ENCODE peak calls at places on chromosomes 1 and 21, in eight cellular contexts. R is A549, T is body of pancreas, H is tibial nerve, G is iPS DF 6.9, X is pancreas, E is ovary, A is Peyer's patch. Q is an unnamed sample.
A peak's percentile ranks its signal among the peaks of the same experiment; 100 is the strongest.

GRCh38 chr1:11781298-11781697 is 19.3 kb downstream of the C1orf167 start:
- DNase-seq in T (no peak), A (no peak), H (no peak), X (no peak), G (no peak), E (no peak), R (no peak), Q (no peak)

GRCh38 chr1:77399250-77400086 is 117.6 kb downstream of the AK5 start:
- DNase-seq in H (no peak), T (no peak), X (no peak), G (no peak), E (no peak), R (no peak), A (no peak), Q (no peak)

GRCh38 chr1:28129150-28129549 is 40.7 kb upstream of the EYA3 start:
- DNase-seq in G (no peak), E (no peak), T (no peak), R (peak; percentile 55), H (no peak), A (no peak), X (no peak), Q (no peak)

GRCh38 chr1:27614625-27615344 is 10.8 kb upstream of the AHDC1 start:
- DNase-seq in X (no peak), E (no peak), T (no peak), A (no peak), H (no peak), G (no peak), R (no peak), Q (no peak)

GRCh38 chr1:154225370-154225769 is 4.6 kb downstream of the UBAP2L start:
- DNase-seq in G (no peak), X (no peak), R (no peak), T (no peak), E (no peak), A (no peak), H (no peak), Q (no peak)

GRCh38 chr1:25799758-25800537 is at the start of gene SELENON:
- DNase-seq in E (peak; percentile 68), X (peak; percentile 80), T (peak; percentile 58), G (no peak), H (no peak), A (peak; percentile 77), R (no peak), Q (peak; percentile 44)

GRCh38 chr1:10888289-10888688 is 91.8 kb upstream of the CASZ1 start:
- DNase-seq in T (no peak), G (no peak), A (no peak), H (no peak), X (no peak), R (no peak), E (no peak), Q (no peak)

GRCh38 chr1:24351918-24352637 is 32.9 kb downstream of the GRHL3 start:
- DNase-seq in T (no peak), R (peak; percentile 32), G (no peak), H (no peak), E (no peak), X (no peak), A (no peak), Q (no peak)

GRCh38 chr1:53388963-53389362 is 61.1 kb upstream of the LRP8 start:
- DNase-seq in E (no peak), G (no peak), H (no peak), A (no peak), X (no peak), T (no peak), R (no peak), Q (no peak)

GRCh38 chr1:153697191-153697872 is 18.8 kb downstream of the NPR1 start:
- DNase-seq in A (no peak), G (no peak), H (no peak), X (no peak), T (peak; percentile 51), R (peak; percentile 73), E (peak; percentile 87), Q (no peak)

GRCh38 chr1:229880271-229881170 is 186.5 kb upstream of the GALNT2 start:
- DNase-seq in H (no peak), A (no peak), E (no peak), X (no peak), G (no peak), T (no peak), R (no peak), Q (no peak)

GRCh38 chr1:4786061-4786460 is 131.7 kb downstream of the AJAP1 start:
- DNase-seq in G (no peak), X (no peak), A (no peak), R (no peak), H (no peak), T (no peak), E (no peak), Q (no peak)

GRCh38 chr21:14737278-14737677 is 191.2 kb upstream of the SAMSN1 start:
- DNase-seq in T (no peak), E (no peak), X (no peak), H (no peak), A (no peak), G (no peak), R (no peak), Q (no peak)

GRCh38 chr1:98920441-98921110 is 84.1 kb downstream of the PLPPR5 start:
- DNase-seq in A (no peak), T (no peak), H (no peak), E (no peak), R (no peak), G (no peak), X (no peak), Q (no peak)

GRCh38 chr1:196437671-196438070 is 170.6 kb downstream of the KCNT2 start:
- DNase-seq in E (no peak), T (no peak), A (no peak), G (no peak), H (no peak), R (no peak), X (no peak), Q (no peak)

DNA sequence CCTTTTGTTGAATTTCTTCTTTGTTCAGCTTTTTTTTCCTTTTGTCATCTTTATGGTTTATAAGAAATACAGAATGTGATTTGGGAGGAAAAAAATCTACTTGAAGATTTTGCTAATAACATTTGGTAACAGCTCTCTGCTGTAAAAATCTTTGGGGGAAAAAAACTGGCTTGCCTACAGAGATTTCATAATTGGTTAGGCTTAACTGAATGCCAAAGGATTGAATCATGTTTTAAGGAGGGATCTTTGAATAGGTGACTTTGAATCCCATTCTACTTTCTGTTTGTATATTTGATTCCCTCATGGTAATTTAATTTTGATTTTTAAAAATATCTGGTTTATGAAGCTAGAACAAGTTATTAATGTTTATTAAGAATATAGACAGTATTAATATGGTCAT is 3.2 kb downstream of the BTF3L4 start:
- DNase-seq in G (no peak), T (no peak), R (no peak), A (no peak), H (no peak), E (no peak), X (no peak), Q (no peak)
- H3K4me3 ChIP-seq in G (no peak overlapping the region), T (no peak overlapping the region), R (no peak overlapping the region), A (no peak overlapping the region), H (no peak overlapping the region), E (no peak overlapping the region), X (no peak overlapping the region), Q (no peak overlapping the region)

DNA sequence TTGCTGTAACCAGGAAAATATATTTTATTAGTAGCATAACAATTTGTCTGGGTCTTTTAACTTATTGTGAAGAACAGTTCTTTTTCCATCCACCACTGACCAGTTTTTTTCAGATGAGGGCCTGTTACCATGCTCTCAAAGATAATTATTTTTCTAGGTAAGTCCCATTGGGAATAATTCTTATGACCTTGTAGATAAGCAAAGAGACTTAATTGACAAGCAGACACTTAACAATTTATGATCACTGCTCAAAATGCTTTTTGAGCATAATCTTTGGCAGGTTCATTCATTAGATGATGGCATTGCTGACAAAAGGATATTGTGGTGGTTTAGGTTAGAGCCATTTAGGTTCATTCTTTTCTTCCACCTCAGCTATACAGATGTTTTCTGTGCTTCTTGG is 6.6 kb downstream of the SNX27 start:
- DNase-seq in G (no peak), H (no peak), R (no peak), A (no peak), E (no peak), X (no peak), T (no peak), Q (no peak)
- H3K4me1 ChIP-seq in G (peaks cover 2% of the 10 kb centered on the region), H (peaks cover 83% of the 10 kb centered on the region), R (peaks cover 83% of the 10 kb centered on the region), A (peaks cover 8% of the 10 kb centered on the region), E (peaks cover 7% of the 10 kb centered on the region), X (peaks cover 19% of the 10 kb centered on the region), T (peaks cover 47% of the 10 kb centered on the region), Q (peaks cover 5% of the 10 kb centered on the region)

DNA sequence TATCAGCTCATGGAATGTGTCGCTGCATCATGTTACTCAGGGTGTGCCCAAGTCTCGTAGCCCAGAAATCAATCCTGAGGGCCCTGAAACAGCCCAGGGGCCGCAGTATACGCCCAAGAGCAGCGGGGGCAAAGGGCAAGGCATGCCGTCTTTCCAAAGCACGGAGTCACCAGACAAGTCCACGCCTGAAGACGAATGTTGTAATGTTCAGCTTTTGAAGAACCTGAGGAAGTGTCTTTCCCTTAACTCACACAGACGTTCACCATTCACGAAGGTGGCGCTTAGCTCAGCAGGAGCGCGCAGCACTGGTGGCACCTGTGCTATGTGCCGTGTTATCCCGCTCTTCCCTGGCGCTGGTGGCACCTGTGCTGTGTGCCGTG is 18.8 kb upstream of the PWP2 start:
- DNase-seq in E (no peak), T (no peak), R (no peak), A (peak; percentile 87), H (no peak), X (no peak), G (no peak), Q (no peak)
- H3K27ac ChIP-seq in E (no peak overlapping the region), T (peak overlapping the region; percentile 55), R (no peak overlapping the region), A (peak overlapping the region; percentile 89), H (no peak overlapping the region), X (peak overlapping the region; percentile 17), G (no peak overlapping the region), Q (peak overlapping the region; percentile 53)

GRCh38 chr1:43766086-43766784 is 58.9 kb downstream of the ST3GAL3 start:
- DNase-seq in G (no peak), H (no peak), E (no peak), X (no peak), R (no peak), T (no peak), A (no peak), Q (no peak)
- H3K4me3 ChIP-seq in G (no peak overlapping the region), H (no peak overlapping the region), E (no peak overlapping the region), X (no peak overlapping the region), R (no peak overlapping the region), T (no peak overlapping the region), A (no peak overlapping the region), Q (no peak overlapping the region)

GRCh38 chr1:243471026-243471685 is 215.3 kb downstream of the SDCCAG8 start:
- DNase-seq in T (no peak), E (no peak), G (no peak), H (no peak), R (no peak), A (no peak), X (no peak), Q (no peak)
- H3K4me1 ChIP-seq in T (no peaks in the 10 kb centered on the region), E (peaks cover 8% of the 10 kb centered on the region), G (peaks cover 6% of the 10 kb centered on the region), H (peaks cover 29% of the 10 kb centered on the region), R (no peaks in the 10 kb centered on the region), A (no peaks in the 10 kb centered on the region), X (no peaks in the 10 kb centered on the region), Q (no peaks in the 10 kb centered on the region)

DNA sequence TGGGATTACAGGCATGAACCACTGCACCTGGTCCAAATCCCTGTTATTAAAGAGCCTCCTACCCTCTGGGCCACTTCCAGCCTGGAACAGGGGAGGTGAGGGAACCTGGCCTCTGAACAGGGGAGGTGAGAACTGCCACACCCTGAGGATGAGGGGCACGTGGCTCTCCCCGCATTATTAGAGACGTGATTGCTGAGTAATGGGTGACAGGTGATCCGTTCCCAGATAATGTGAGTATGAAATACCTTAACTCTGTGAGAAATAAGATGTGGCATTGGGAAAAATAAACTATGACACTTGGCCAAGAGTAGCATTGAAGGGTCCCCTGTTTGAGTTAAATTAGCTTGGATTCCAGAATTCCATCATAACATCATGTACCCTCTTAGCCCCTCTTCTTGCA is 13.6 kb upstream of the SLC25A34 start:
- DNase-seq in G (no peak), T (no peak), A (no peak), X (no peak), E (no peak), H (no peak), R (no peak), Q (no peak)
- H3K27ac ChIP-seq in G (no peak overlapping the region), T (no peak overlapping the region), A (no peak overlapping the region), X (no peak overlapping the region), E (no peak overlapping the region), H (peak overlapping the region; percentile 7), R (no peak overlapping the region), Q (no peak overlapping the region)

Q was measured in effector memory CD4-positive, alpha-beta T cell.